ENCODE peak calls at places on chromosomes 13 and 19, in six cellular contexts. F is A549, W is SK-N-SH, N is H1, S is K562, T is GM12878. B is an unnamed sample.

GRCh38 chr19:10766681-10767201 is 48.9 kb downstream of the DNM2 start:
- DNase-seq in W (peak), N (no peak), F (no peak), T (no peak), S (no peak), B (no peak)

GRCh38 chr19:16367269-16367683 is 42.6 kb downstream of the KLF2 start:
- DNase-seq in S (no peak), N (no peak), F (no peak), W (no peak), T (peak), B (no peak)

GRCh38 chr19:1467228-1467511 is 11.8 kb downstream of the C19orf25 start:
- DNase-seq in T (no peak), S (no peak), W (no peak), F (no peak), N (no peak), B (no peak)

GRCh38 chr13:33497146-33497845 is 211.7 kb upstream of the STARD13 start:
- DNase-seq in N (no peak), T (no peak), S (no peak), W (no peak), F (no peak), B (no peak)

GRCh38 chr13:22073718-22074117 is 402.8 kb downstream of the FGF9 start:
- DNase-seq in T (peak), S (no peak), W (no peak), N (no peak), F (no peak), B (no peak)

GRCh38 chr13:111954681-111955411 is 112.1 kb upstream of the SOX1 start:
- DNase-seq in S (no peak), F (no peak), W (no peak), T (no peak), N (peak), B (no peak)

GRCh38 chr19:8483165-8483564 is 19.3 kb downstream of the PRAM1 start:
- DNase-seq in T (no peak), F (no peak), N (no peak), W (no peak), S (no peak), B (no peak)

GRCh38 chr13:70723732-70724131 is 615.5 kb upstream of the KLHL1 start:
- DNase-seq in F (no peak), S (no peak), N (no peak), W (peak), T (no peak), B (peak)

GRCh38 chr13:103164239-103164638 is 98.0 kb upstream of the SLC10A2 start:
- DNase-seq in F (no peak), N (no peak), W (no peak), T (no peak), S (no peak), B (no peak)

GRCh38 chr13:36275190-36276002 is 22.2 kb downstream of the CCDC169 start:
- DNase-seq in W (peak), F (peak), T (no peak), N (no peak), S (no peak), B (peak)

GRCh38 chr19:38266981-38267597 is 2.7 kb downstream of the SPINT2 start:
- DNase-seq in W (no peak), N (no peak), F (peak), T (no peak), S (peak), B (peak)

GRCh38 chr13:107203146-107203847 is 635.4 kb upstream of the ARGLU1 start:
- DNase-seq in S (no peak), N (peak), W (peak), T (no peak), F (peak), B (peak)

GRCh38 chr13:110258876-110259631 is 47.9 kb downstream of the COL4A1 start:
- DNase-seq in W (no peak), N (no peak), F (no peak), S (no peak), T (no peak), B (no peak)

GRCh38 chr19:49921871-49922755 is 6.9 kb upstream of the ATF5 start:
- DNase-seq in F (no peak), T (no peak), S (no peak), W (no peak), N (no peak), B (no peak)

GRCh38 chr19:17137417-17137816 is 61.8 kb downstream of the MYO9B start:
- DNase-seq in N (no peak), F (no peak), S (no peak), T (no peak), W (no peak), B (no peak)

DNA sequence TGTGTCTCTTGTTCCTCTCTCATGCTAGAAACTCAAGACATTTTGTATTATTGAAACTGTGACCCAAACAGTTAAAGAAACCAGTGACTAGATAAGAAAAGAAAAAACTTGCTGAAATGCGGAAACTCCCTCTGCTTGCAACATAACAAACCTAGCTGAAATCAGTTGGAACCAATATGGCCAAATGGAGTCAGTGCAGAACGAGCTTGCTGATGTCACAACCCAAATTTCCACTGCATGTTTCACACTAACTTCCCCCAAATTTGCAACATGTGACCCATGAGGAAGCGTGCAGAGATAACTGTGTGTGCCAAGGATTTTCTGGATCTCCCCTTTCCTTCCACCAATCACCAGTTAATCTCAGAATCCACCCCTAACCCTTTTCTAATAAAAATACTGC is 208.0 kb downstream of the DLEU7 start:
- DNase-seq in F (no peak), W (no peak), S (no peak), T (peak), N (no peak), B (no peak)
- TF ChIP-seq USF2 in F (no peak), W (no peak), S (no peak), T (no peak), N (no peak), B (no peak)

DNA sequence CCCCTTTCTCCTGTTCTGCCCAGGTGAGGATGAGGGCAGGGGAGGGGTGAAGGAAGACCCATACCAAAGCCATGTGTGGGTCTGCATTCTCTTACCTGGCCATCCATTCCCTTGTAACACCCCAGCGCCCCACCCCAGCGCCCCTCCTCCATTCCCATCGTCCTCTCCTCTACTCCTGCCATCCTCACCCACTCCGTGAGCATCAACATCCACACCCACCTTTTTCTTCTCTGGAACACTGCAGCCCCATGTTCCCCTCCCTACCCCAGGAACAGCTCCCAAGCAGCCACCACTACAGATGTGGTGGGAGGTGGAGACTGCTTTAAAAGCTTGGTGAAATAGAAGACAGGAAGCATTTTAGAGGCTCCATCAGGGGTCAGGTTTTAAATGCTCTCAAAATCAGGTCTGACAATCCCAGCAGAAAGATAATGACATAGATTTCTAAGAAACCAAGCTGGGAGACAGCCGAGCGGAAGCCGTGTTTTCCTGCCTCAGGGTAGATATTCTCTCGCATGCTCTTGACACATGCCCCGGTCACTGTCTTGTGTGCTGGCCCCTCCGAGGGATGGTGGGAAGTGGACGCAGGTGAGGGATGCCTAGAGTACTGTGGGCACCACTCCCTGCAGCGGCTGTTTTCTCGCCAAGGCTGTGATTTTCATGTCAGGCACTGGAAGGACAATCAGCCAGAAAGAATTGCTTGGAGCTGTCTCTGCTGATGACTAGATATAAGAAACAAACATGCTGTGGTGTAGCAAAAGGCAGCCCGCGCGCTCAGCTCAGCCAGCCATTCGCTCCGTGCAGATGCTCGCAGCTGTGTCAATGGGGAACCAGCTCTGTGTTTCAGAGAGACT is 9.8 kb downstream of the MEDAG start:
- DNase-seq in S (no peak), F (no peak), T (no peak), N (no peak), W (peak), B (no peak)
- TF ChIP-seq CHD2 in S (no peak), F (no peak), T (no peak), N (no peak), W (no peak), B (no peak)

DNA sequence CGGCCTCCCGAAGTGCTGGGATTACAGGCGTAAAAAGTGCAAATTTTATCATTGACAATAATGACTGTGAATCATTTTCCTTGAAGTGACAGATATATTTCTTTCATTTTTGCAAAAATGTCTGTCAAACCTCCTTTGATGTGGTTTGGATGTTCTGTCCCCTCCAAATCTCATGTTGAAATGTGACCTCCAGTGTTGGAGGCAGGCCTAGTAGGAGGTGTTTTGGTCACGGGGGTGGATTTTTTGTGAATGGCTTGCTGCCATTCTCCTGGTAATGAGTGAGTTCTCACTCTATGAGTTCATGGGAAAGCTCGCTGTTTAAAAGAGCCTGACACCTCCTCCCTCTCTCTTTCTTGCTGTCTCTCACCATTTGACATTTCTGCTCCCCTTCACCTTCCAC is 5.5 kb upstream of the SLC1A6 start:
- DNase-seq in S (no peak), N (no peak), T (no peak), W (no peak), F (no peak), B (no peak)
- TF ChIP-seq RAD21 in S (no peak), N (no peak), T (peak), W (no peak), F (no peak), B (no peak)

GRCh38 chr19:21571316-21571715 is 65.9 kb downstream of the ZNF429 start:
- DNase-seq in F (no peak), N (no peak), T (no peak), S (no peak), W (no peak), B (no peak)
- TF ChIP-seq USF2 in F (no peak), N (no peak), T (no peak), S (no peak), W (no peak), B (no peak)

GRCh38 chr19:28606269-28607032 is 606.5 kb downstream of the UQCRFS1 start:
- DNase-seq in T (no peak), F (no peak), S (peak), W (no peak), N (no peak), B (no peak)
- TF ChIP-seq CHD2 in T (no peak), F (no peak), S (no peak), W (no peak), N (no peak), B (no peak)

DNA sequence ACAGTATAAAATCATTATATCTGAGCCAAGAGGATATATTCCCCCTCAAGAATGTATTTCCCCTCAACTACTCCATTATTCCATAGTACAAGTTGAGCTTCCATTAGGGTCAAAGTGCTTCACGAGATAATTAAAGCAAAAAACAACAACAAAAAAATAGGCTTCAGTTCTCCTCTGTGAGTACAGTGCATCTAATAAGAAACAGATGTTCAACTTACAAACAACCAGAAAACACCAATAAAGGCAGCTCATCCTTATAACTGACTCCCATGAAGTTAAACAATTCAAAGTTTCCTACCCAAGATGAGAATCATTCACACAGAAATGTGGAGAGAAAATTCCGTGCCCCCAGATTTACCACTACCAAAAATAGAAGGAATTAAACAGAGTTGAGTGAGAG is 854.4 kb downstream of the PCDH9 start:
- DNase-seq in F (no peak), W (peak), N (no peak), S (no peak), T (no peak), B (no peak)
- TF ChIP-seq RAD21 in F (no peak), W (no peak), N (no peak), S (no peak), T (no peak), B (no peak)

GRCh38 chr19:46787331-46788100 is 878 bp downstream of the SLC1A5 start:
- DNase-seq in N (peak), F (peak), T (no peak), W (peak), S (peak), B (peak)
- TF ChIP-seq USF2 in N (peak), F (peak), T (no peak), W (peak), S (peak), B (peak)

B was measured in HepG2.